ENCODE peak calls at places on chromosomes 6 and 20, in four cellular contexts. B, V, R and G are unnamed samples.

GRCh38 chr20:41512624-41513023 is 105.6 kb downstream of the CHD6 start:
- DNase-seq in R (no peak), V (no peak), B (no peak), G (no peak)

GRCh38 chr6:114080891-114081510 is 110.1 kb upstream of the HDAC2 start:
- DNase-seq in V (no peak), R (no peak), B (no peak), G (no peak)

GRCh38 chr6:130322673-130323268 is 43.0 kb upstream of the TMEM200A start:
- DNase-seq in B (peak), V (peak), R (peak), G (peak)

GRCh38 chr20:39271205-39271604 is 309.1 kb downstream of the DHX35 start:
- DNase-seq in R (peak), V (no peak), B (no peak), G (no peak)

GRCh38 chr20:43904195-43904594 is 10.5 kb upstream of the TOX2 start:
- DNase-seq in B (no peak), V (no peak), R (peak), G (no peak)

GRCh38 chr20:47489448-47489872 is 12.2 kb upstream of the NCOA3 start:
- DNase-seq in R (no peak), V (no peak), B (no peak), G (no peak)

GRCh38 chr6:54697423-54697822 is 149.1 kb upstream of the FAM83B start:
- DNase-seq in R (no peak), V (peak), B (peak), G (peak)

GRCh38 chr6:157014871-157015270 is 237.7 kb downstream of the ARID1B start:
- DNase-seq in B (no peak), R (no peak), V (no peak), G (no peak)

GRCh38 chr20:59864726-59865125 is 68.7 kb downstream of the SYCP2 start:
- DNase-seq in V (no peak), B (no peak), R (no peak), G (no peak)

GRCh38 chr6:29531668-29532067 is 27.9 kb downstream of the UBD start:
- DNase-seq in V (peak), B (no peak), R (no peak), G (peak)

GRCh38 chr6:5125152-5126006 is 40.2 kb downstream of the PPP1R3G start:
- DNase-seq in V (peak), R (peak), B (peak), G (peak)

GRCh38 chr20:1894951-1895673 is at the start of gene SIRPA:
- DNase-seq in V (peak), R (peak), B (peak), G (peak)

GRCh38 chr20:44097521-44098255 is 89.3 kb downstream of the JPH2 start:
- DNase-seq in R (no peak), V (peak), B (peak), G (peak)

GRCh38 chr20:62289131-62289530 is 13.7 kb upstream of the ADRM1 start:
- DNase-seq in B (no peak), V (no peak), R (no peak), G (no peak)

GRCh38 chr6:162416845-162417537 is 310.6 kb downstream of the PRKN start:
- DNase-seq in V (no peak), R (no peak), B (no peak), G (no peak)

GRCh38 chr20:25605146-25605545 is 18.7 kb downstream of the NANP start:
- DNase-seq in B (no peak), R (no peak), V (no peak), G (no peak)

GRCh38 chr6:12592634-12593033 is 123.9 kb upstream of the PHACTR1 start:
- DNase-seq in R (no peak), V (peak), B (no peak), G (peak)

GRCh38 chr6:138724015-138724414 is 49.6 kb upstream of the CCDC28A start:
- DNase-seq in R (peak), V (no peak), B (no peak), G (no peak)

GRCh38 chr6:128655978-128656498 is 135.6 kb upstream of the PTPRK start:
- DNase-seq in V (peak), B (peak), R (no peak), G (peak)

GRCh38 chr20:18005170-18005989 is 36.6 kb downstream of the MGME1 start:
- DNase-seq in V (no peak), B (no peak), R (peak), G (no peak)

GRCh38 chr20:43357352-43357751 is 100.3 kb upstream of the SRSF6 start:
- DNase-seq in V (no peak), B (no peak), R (no peak), G (no peak)

GRCh38 chr6:159059099-159059498 is 14.3 kb upstream of the TAGAP start:
- DNase-seq in B (no peak), R (no peak), V (no peak), G (no peak)

GRCh38 chr20:401682-402495 is 6.2 kb upstream of the RBCK1 start:
- DNase-seq in R (peak), B (peak), V (peak), G (peak)

GRCh38 chr6:29137724-29138123 is 29.9 kb downstream of the OR2J3 start:
- DNase-seq in R (no peak), V (no peak), B (no peak), G (no peak)

GRCh38 chr20:53986037-53986436 is 84.4 kb downstream of the BCAS1 start:
- DNase-seq in B (no peak), R (no peak), V (no peak), G (no peak)

GRCh38 chr20:1533059-1533458 is 24.4 kb downstream of the SIRPD start:
- DNase-seq in B (no peak), R (no peak), V (no peak), G (peak)

GRCh38 chr20:54267510-54268003 is 59.7 kb downstream of the PFDN4 start:
- DNase-seq in B (peak), V (peak), R (peak), G (peak)

GRCh38 chr20:44733341-44734069 is 12.2 kb upstream of the KCNK15 start:
- DNase-seq in V (peak), B (peak), R (peak), G (peak)

GRCh38 chr6:112039431-112039770 is 14.5 kb upstream of the CCN6 start:
- DNase-seq in R (no peak), V (no peak), B (no peak), G (no peak)

GRCh38 chr6:112038268-112038667 is 15.6 kb upstream of the CCN6 start:
- DNase-seq in R (no peak), B (no peak), V (no peak), G (no peak)

GRCh38 chr6:112036088-112036637 is 17.7 kb upstream of the CCN6 start:
- DNase-seq in B (no peak), R (no peak), V (peak), G (no peak)

GRCh38 chr6:112038756-112039430 is 15.0 kb upstream of the CCN6 start:
- DNase-seq in B (no peak), V (no peak), R (no peak), G (no peak)

GRCh38 chr6:112037783-112038216 is 16.1 kb upstream of the CCN6 start:
- DNase-seq in R (peak), B (peak), V (peak), G (peak)
- H3K4me2 ChIP-seq in R (no peak), B (peak), V (peak), G (peak)

GRCh38 chr20:49562341-49563014 is 5.5 kb downstream of the PTGIS start:
- DNase-seq in R (peak), B (peak), V (peak), G (peak)
- H3K4me2 ChIP-seq in R (no peak), B (peak), V (peak), G (peak)

GRCh38 chr6:105898286-105898685 is 187.8 kb upstream of the PRDM1 start:
- DNase-seq in R (no peak), B (peak), V (peak), G (peak)

GRCh38 chr6:105894556-105894955 is 191.6 kb upstream of the PRDM1 start:
- DNase-seq in R (no peak), V (peak), B (no peak), G (no peak)

GRCh38 chr6:105896052-105896820 is 189.9 kb upstream of the PRDM1 start:
- DNase-seq in V (no peak), B (peak), R (peak), G (peak)

GRCh38 chr6:105897131-105897530 is 189.0 kb upstream of the PRDM1 start:
- DNase-seq in V (no peak), R (no peak), B (peak), G (no peak)

GRCh38 chr6:105896821-105897095 is 189.4 kb upstream of the PRDM1 start:
- DNase-seq in V (no peak), B (no peak), R (peak), G (peak)
- H3K4me2 ChIP-seq in V (no peak), B (no peak), R (peak), G (peak)

DNA sequence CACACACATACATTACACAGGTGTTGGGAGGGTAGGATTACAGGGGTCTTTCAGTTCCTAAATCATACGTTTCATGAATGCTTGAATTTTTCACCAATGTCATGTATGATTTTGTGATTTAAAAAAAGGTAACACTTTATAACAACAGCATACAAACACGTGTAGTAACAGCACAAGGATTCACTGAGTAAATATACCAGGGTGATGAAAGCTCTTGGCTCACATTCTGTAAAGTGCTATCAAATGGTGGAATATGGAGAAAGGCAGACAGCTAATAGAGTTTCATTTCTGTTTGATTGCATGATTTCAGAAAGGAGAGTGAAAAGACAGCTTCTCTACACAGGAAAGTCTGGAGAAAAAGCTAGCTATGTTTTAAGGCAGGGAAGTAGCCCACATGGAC is 231.9 kb downstream of the CD83 start:
- DNase-seq in B (no peak), R (no peak), V (no peak), G (no peak)
- H3K4me2 ChIP-seq in B (no peak), R (no peak), V (no peak), G (no peak)

GRCh38 chr6:150694889-150695288 is 95.2 kb downstream of the PLEKHG1 start:
- DNase-seq in B (no peak), V (no peak), R (no peak), G (no peak)
- H3K4me2 ChIP-seq in B (no peak), V (no peak), R (no peak), G (no peak)

GRCh38 chr6:27593200-27593818 is 120.4 kb upstream of the ZNF184 start:
- DNase-seq in V (no peak), R (no peak), B (no peak), G (no peak)

GRCh38 chr6:27592481-27593199 is 119.7 kb upstream of the ZNF184 start:
- DNase-seq in R (peak), B (peak), V (peak), G (peak)

GRCh38 chr6:27593861-27594260 is 121.0 kb upstream of the ZNF184 start:
- DNase-seq in V (no peak), R (no peak), B (no peak), G (no peak)

GRCh38 chr6:27591660-27592059 is 118.8 kb upstream of the ZNF184 start:
- DNase-seq in R (peak), V (peak), B (peak), G (peak)

DNA sequence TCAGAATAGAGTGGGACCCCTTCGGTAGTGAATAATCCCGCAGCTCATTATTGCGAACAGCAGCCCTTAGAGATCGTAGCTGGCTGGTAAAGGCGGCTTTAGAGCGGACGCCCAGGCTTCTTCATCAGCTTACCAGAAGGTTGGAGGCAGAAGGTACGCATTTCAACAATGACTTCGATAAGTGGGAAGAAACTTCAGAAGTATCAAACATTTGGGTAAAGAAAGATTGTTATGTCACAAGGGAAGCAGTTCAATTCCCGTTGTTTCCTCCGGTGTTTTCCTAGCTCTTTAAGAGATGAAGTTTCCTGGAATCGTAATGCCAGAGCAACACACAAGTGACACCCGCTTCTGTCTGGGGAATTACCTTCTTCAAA is 119.2 kb upstream of the ZNF184 start:
- DNase-seq in V (peak), R (peak), B (no peak), G (no peak)
- H3K4me2 ChIP-seq in V (peak), R (peak), B (peak), G (peak)

GRCh38 chr6:167420177-167420576 is 95.3 kb downstream of the TTLL2 start:
- DNase-seq in R (no peak), B (no peak), V (no peak), G (no peak)

GRCh38 chr6:167420858-167421766 is 96.2 kb downstream of the TTLL2 start:
- DNase-seq in B (no peak), R (peak), V (no peak), G (no peak)

GRCh38 chr6:167410510-167410909 is 85.6 kb downstream of the TTLL2 start:
- DNase-seq in B (no peak), V (no peak), R (no peak), G (no peak)

GRCh38 chr6:167416676-167417430 is 92.0 kb downstream of the TTLL2 start:
- DNase-seq in B (no peak), V (no peak), R (no peak), G (no peak)

DNA sequence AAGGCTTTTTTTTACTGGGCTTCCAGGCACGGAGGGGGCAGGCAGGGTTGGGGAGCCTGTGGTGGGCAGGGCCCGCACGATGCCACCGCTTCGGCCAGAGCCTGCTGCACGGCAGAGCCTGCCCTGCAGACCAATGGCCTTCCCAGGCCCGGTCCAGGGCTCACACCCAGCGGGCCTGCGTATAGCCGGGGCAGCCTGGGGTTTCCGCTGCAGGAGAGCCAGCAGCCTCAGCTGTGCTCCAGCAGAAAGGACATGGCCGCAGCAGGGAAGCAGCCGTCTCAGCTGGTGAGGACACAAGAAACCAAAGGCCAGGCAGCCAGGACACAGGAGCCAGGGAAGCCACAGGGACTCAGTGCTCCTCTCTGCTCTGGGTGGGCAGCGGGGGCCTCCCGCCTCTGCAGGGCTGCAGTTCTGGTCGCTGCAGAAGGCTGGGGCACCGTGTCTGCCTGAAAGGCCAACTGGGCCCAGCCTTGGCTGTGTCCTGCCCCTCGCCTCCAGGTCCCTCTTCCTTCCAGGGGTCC is 90.6 kb downstream of the TTLL2 start:
- DNase-seq in R (no peak), B (no peak), V (no peak), G (no peak)
- H3K4me2 ChIP-seq in R (no peak), B (no peak), V (no peak), G (no peak)